ENCODE peak calls at places on chromosomes 11 and 22, in six cellular contexts. A is left ventricle myocardium inferior, N is sigmoid colon, Q is mammary epithelial cell, Y is heart right ventricle, J is endothelial cell of umbilical vein. Z is an unnamed sample.

GRCh38 chr11:2160736-2161259 is at the start of gene INS:
- DNase-seq in A (no peak), N (no peak), Q (no peak), Y (no peak), J (no peak), Z (no peak)

GRCh38 chr22:35192121-35192918 is 65.0 kb upstream of the HMGXB4 start:
- DNase-seq in A (no peak), N (no peak), Q (peak; percentile 71), Y (no peak), J (no peak), Z (no peak)

GRCh38 chr11:68127791-68128681 is 6.8 kb upstream of the CHKA start:
- DNase-seq in A (peak; percentile 46), N (peak; percentile 78), Q (no peak), Y (peak; percentile 70), J (peak; percentile 78), Z (peak; percentile 30)

GRCh38 chr11:15568440-15568839 is 453.7 kb downstream of the INSC start:
- DNase-seq in A (no peak), N (no peak), Q (no peak), Y (no peak), J (no peak), Z (no peak)

GRCh38 chr11:47578524-47579460 is at the start of the genes KBTBD4 and NDUFS3:
- DNase-seq in A (peak; percentile 88), N (peak; percentile 95), Q (peak; percentile 88), Y (peak; percentile 85), J (peak; percentile 84), Z (peak; percentile 91)

GRCh38 chr11:31764186-31764730 is 46.9 kb downstream of the PAX6 start:
- DNase-seq in A (no peak), N (no peak), Q (no peak), Y (no peak), J (no peak), Z (no peak)

GRCh38 chr22:44893731-44894080 is 116.1 kb downstream of the PHF21B start:
- DNase-seq in A (no peak), N (no peak), Q (no peak), Y (no peak), J (no peak), Z (no peak)

GRCh38 chr11:110376711-110377324 is 52.9 kb upstream of the FDX1 start:
- DNase-seq in A (peak; percentile 50), N (peak; percentile 87), Q (peak; percentile 79), Y (peak; percentile 51), J (peak; percentile 93), Z (no peak)

GRCh38 chr22:27677895-27678458 is 123.6 kb downstream of the MN1 start:
- DNase-seq in A (no peak), N (no peak), Q (no peak), Y (no peak), J (no peak), Z (no peak)

GRCh38 chr11:68002943-68003845 is 703 bp downstream of the UNC93B1 start:
- DNase-seq in A (no peak), N (no peak), Q (peak; percentile 29), Y (peak; percentile 49), J (no peak), Z (no peak)

GRCh38 chr11:131688056-131688693 is 317.8 kb downstream of the NTM start:
- DNase-seq in A (peak; percentile 47), N (no peak), Q (peak; percentile 43), Y (peak; percentile 58), J (peak; percentile 54), Z (peak; percentile 80)

GRCh38 chr11:111059726-111060125 is 185.8 kb upstream of the POU2AF2 start:
- DNase-seq in A (no peak), N (no peak), Q (peak; percentile 91), Y (no peak), J (no peak), Z (no peak)

GRCh38 chr11:6475936-6476335 is 2.2 kb upstream of the TRIM3 start:
- DNase-seq in A (no peak), N (no peak), Q (no peak), Y (no peak), J (no peak), Z (no peak)

GRCh38 chr11:132351050-132351449 is 980.6 kb downstream of the NTM start:
- DNase-seq in A (no peak), N (no peak), Q (no peak), Y (no peak), J (no peak), Z (no peak)

GRCh38 chr11:71182791-71183556 is 69.4 kb downstream of the SHANK2 start:
- DNase-seq in A (no peak), N (peak; percentile 17), Q (peak; percentile 34), Y (no peak), J (no peak), Z (peak; percentile 5)

GRCh38 chr11:14578551-14578956 is 58.4 kb upstream of the PSMA1 start:
- DNase-seq in A (no peak), N (no peak), Q (peak; percentile 12), Y (no peak), J (peak; percentile 87), Z (no peak)

GRCh38 chr11:109043318-109043717 is 378.4 kb downstream of the DDX10 start:
- DNase-seq in A (no peak), N (no peak), Q (no peak), Y (no peak), J (no peak), Z (no peak)

GRCh38 chr11:1442163-1442562 is 44.4 kb downstream of the MOB2 start:
- DNase-seq in A (no peak), N (no peak), Q (no peak), Y (no peak), J (no peak), Z (no peak)

GRCh38 chr22:31486951-31487350 is 2.7 kb downstream of the EIF4ENIF1 start:
- DNase-seq in A (no peak), N (no peak), Q (no peak), Y (no peak), J (no peak), Z (no peak)

GRCh38 chr22:22798716-22799115 is 88.9 kb upstream of the IGLL5 start:
- DNase-seq in A (no peak), N (no peak), Q (no peak), Y (no peak), J (no peak), Z (no peak)

GRCh38 chr22:22800716-22801115 is 86.9 kb upstream of the IGLL5 start:
- DNase-seq in A (no peak), N (no peak), Q (no peak), Y (no peak), J (no peak), Z (no peak)

GRCh38 chr22:22799561-22799960 is 88.1 kb upstream of the IGLL5 start:
- DNase-seq in A (no peak), N (no peak), Q (no peak), Y (no peak), J (no peak), Z (no peak)

GRCh38 chr22:22803285-22803853 is 84.2 kb upstream of the IGLL5 start:
- DNase-seq in A (no peak), N (no peak), Q (no peak), Y (no peak), J (no peak), Z (no peak)

GRCh38 chr22:22802346-22802970 is 85.2 kb upstream of the IGLL5 start:
- DNase-seq in A (no peak), N (no peak), Q (no peak), Y (no peak), J (no peak), Z (no peak)
- TF ChIP-seq CTCF in A (peak; percentile 14), N (no peak), Q (peak; percentile 10), Y (no peak), J (peak; percentile 18), Z (no peak)

DNA sequence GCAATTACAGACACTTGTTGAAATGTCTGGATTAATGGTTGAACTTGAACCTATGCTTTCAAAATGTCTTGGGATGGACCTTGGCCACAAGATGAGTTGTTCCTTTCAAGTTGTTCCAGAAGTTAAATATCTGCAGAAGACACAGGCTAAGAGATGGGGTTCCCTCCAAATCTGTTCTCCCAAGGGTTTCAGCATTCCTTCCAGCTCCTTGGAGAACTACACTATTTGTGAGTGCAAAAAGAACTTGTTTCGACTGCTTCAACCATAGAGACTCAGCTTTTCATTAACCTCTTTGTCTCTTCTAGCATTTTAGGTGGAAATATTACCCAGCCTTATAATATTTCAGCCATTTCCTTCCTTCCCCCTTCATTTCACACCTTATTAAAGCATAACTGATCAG is 189.0 kb upstream of the BLID start:
- DNase-seq in A (no peak), N (no peak), Q (no peak), Y (no peak), J (no peak), Z (no peak)
- H3K27ac ChIP-seq in A (peak overlapping the region; percentile 23), N (peak overlapping the region; percentile 44), Q (no peak overlapping the region), Y (no peak overlapping the region), J (no peak overlapping the region), Z (peak overlapping the region; percentile 59)

GRCh38 chr11:18379201-18379600 is 15.2 kb upstream of the LDHA start:
- DNase-seq in A (no peak), N (no peak), Q (no peak), Y (no peak), J (no peak), Z (no peak)

GRCh38 chr11:18390088-18390487 is 4.3 kb upstream of the LDHA start:
- DNase-seq in A (no peak), N (no peak), Q (no peak), Y (no peak), J (no peak), Z (no peak)

GRCh38 chr11:18383388-18384156 is 10.8 kb upstream of the LDHA start:
- DNase-seq in A (peak; percentile 66), N (peak; percentile 93), Q (peak; percentile 100), Y (peak; percentile 56), J (peak; percentile 71), Z (peak; percentile 75)

GRCh38 chr11:18384157-18384641 is 10.2 kb upstream of the LDHA start:
- DNase-seq in A (peak; percentile 48), N (peak; percentile 90), Q (peak; percentile 88), Y (peak; percentile 29), J (peak; percentile 69), Z (no peak)
- TF ChIP-seq CTCF in A (no peak), N (no peak), Q (no peak), Y (no peak), J (no peak), Z (no peak)

GRCh38 chr11:63535734-63536133 is 874 bp upstream of the PLAAT4 start:
- DNase-seq in A (no peak), N (no peak), Q (no peak), Y (no peak), J (no peak), Z (no peak)

GRCh38 chr11:63532799-63533475 is 3.7 kb upstream of the PLAAT4 start:
- DNase-seq in A (no peak), N (no peak), Q (no peak), Y (no peak), J (no peak), Z (no peak)

GRCh38 chr11:63536669-63537292 is at the start of gene PLAAT4:
- DNase-seq in A (peak; percentile 20), N (peak; percentile 78), Q (peak; percentile 29), Y (peak; percentile 21), J (peak; percentile 50), Z (peak; percentile 66)

GRCh38 chr11:63534076-63534475 is 2.5 kb upstream of the PLAAT4 start:
- DNase-seq in A (no peak), N (no peak), Q (no peak), Y (no peak), J (no peak), Z (no peak)

DNA sequence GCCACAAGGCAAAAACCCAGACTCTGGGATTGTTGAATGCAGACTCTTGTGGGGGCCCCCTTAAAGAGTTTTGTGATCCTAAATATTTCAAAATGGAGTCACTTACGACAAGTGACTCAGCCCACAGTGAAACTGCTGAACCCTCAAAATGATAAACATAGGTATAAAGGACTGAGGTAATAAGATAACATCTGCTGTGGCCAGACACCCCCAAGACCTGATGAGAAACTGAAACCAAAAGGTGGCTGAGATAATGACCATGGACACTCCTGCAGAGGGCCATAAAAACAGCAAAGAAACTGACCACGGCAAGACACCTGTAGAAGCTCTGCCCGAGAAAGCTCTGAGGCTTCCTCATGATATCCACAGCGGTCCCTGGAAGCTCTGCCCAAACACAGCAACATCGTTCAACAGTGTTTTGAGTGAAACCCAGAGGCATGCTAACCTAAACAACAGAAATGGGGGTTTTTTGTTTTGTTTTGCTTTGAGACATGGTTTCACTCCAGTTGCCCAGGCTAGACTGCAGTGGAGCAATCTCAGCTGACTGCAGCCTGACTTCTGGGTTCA is 1.6 kb upstream of the PLAAT4 start:
- DNase-seq in A (no peak), N (no peak), Q (no peak), Y (no peak), J (no peak), Z (no peak)
- H3K27ac ChIP-seq in A (no peak overlapping the region), N (no peak overlapping the region), Q (no peak overlapping the region), Y (no peak overlapping the region), J (no peak overlapping the region), Z (peak overlapping the region; percentile 20)

Z was measured in dorsolateral prefrontal cortex.